ENCODE peak calls at places on chromosomes 7 and 10, in seven cellular contexts. G, W, U, J, E, F and Y are unnamed samples. For H3K27me3, the result is how much of the 10 kb centered on the place peaks cover.

GRCh38 chr7:131600578-131600977 is 44.1 kb upstream of the PODXL start:
- DNase-seq in F (no peak), J (no peak), W (no peak), E (no peak), U (no peak), G (no peak), Y (no peak)

GRCh38 chr10:65571011-65571570 is 1354.7 kb upstream of the LRRTM3 start:
- DNase-seq in F (no peak), W (no peak), E (no peak), G (no peak), U (peak), J (no peak), Y (no peak)

GRCh38 chr10:42885491-42886270 is 103.1 kb downstream of the BMS1 start:
- DNase-seq in U (no peak), F (no peak), G (no peak), J (no peak), W (no peak), E (no peak), Y (no peak)

GRCh38 chr10:34689053-34689452 is 126.0 kb downstream of the PARD3 start:
- DNase-seq in F (no peak), G (no peak), U (no peak), E (no peak), W (no peak), J (no peak), Y (no peak)

GRCh38 chr7:24059775-24060174 is 224.2 kb upstream of the NPY start:
- DNase-seq in E (no peak), W (no peak), U (no peak), G (no peak), J (no peak), F (no peak), Y (no peak)

GRCh38 chr10:33015798-33016547 is 57.9 kb upstream of the ITGB1 start:
- DNase-seq in U (no peak), J (no peak), W (no peak), E (no peak), F (no peak), G (no peak), Y (peak)

GRCh38 chr7:113891828-113892227 is 27.0 kb downstream of the PPP1R3A start:
- DNase-seq in J (no peak), U (no peak), F (no peak), G (no peak), W (no peak), E (no peak), Y (no peak)

GRCh38 chr10:22613011-22613410 is 101.4 kb downstream of the PIP4K2A start:
- DNase-seq in G (no peak), U (no peak), F (no peak), E (no peak), W (no peak), J (no peak), Y (no peak)

GRCh38 chr10:99564361-99564760 is 31.6 kb downstream of the NKX2-3 start:
- DNase-seq in W (no peak), G (no peak), U (no peak), F (no peak), J (no peak), E (no peak), Y (no peak)

GRCh38 chr10:79405995-79406515 is 39.4 kb downstream of the ZCCHC24 start:
- DNase-seq in F (no peak), J (no peak), G (no peak), E (no peak), W (no peak), U (no peak), Y (no peak)

GRCh38 chr10:71074176-71074755 is 138.1 kb upstream of the UNC5B start:
- DNase-seq in F (no peak), J (no peak), G (no peak), U (no peak), W (peak), E (no peak), Y (no peak)

GRCh38 chr10:79139124-79139835 is 70.5 kb downstream of the ZMIZ1 start:
- DNase-seq in W (peak), J (peak), U (no peak), G (peak), F (no peak), E (no peak), Y (no peak)

GRCh38 chr7:6154542-6155404 is 117.7 kb downstream of the CYTH3 start:
- DNase-seq in E (no peak), J (no peak), W (peak), U (no peak), F (no peak), G (no peak), Y (peak)

GRCh38 chr7:70383369-70383768 is 748.6 kb upstream of the GALNT17 start:
- DNase-seq in G (no peak), F (no peak), U (no peak), W (no peak), J (no peak), E (no peak), Y (no peak)

GRCh38 chr10:77936697-77937567 is 10.4 kb upstream of the DLG5 start:
- DNase-seq in E (no peak), F (no peak), W (no peak), U (no peak), J (no peak), G (no peak), Y (no peak)

GRCh38 chr7:150399861-150400778 is 21.0 kb downstream of the ZNF775 start:
- DNase-seq in G (peak), E (no peak), F (no peak), W (peak), J (no peak), U (no peak), Y (no peak)

GRCh38 chr7:117110480-117111315 is 157.4 kb downstream of the ST7 start:
- DNase-seq in J (no peak), E (no peak), F (no peak), W (no peak), G (no peak), U (no peak), Y (no peak)

GRCh38 chr7:151167197-151167911 is at the start of gene GBX1:
- DNase-seq in G (no peak), U (no peak), J (no peak), F (no peak), W (no peak), E (peak), Y (no peak)

GRCh38 chr10:113735913-113736312 is 15.6 kb upstream of the PLEKHS1 start:
- DNase-seq in G (no peak), F (no peak), J (no peak), W (no peak), E (no peak), U (no peak), Y (no peak)

GRCh38 chr10:67697646-67698245 is 1.8 kb upstream of the CTNNA3 start:
- DNase-seq in E (no peak), F (no peak), J (no peak), G (no peak), W (no peak), U (peak), Y (peak)

GRCh38 chr7:100367676-100368613 is 5.3 kb upstream of the PILRA start:
- DNase-seq in J (no peak), U (no peak), G (peak), F (no peak), E (no peak), W (no peak), Y (peak)

GRCh38 chr10:21810582-21811244 is 192.8 kb downstream of the DNAJC1 start:
- DNase-seq in W (no peak), F (no peak), E (no peak), G (no peak), U (no peak), J (no peak), Y (no peak)

GRCh38 chr7:2621948-2622640 is 9.7 kb upstream of the TTYH3 start:
- DNase-seq in J (no peak), F (no peak), E (no peak), U (no peak), G (no peak), W (no peak), Y (no peak)

GRCh38 chr7:100369105-100369504 is 4.2 kb upstream of the PILRA start:
- DNase-seq in G (peak), W (peak), J (peak), U (no peak), F (no peak), E (peak), Y (no peak)

GRCh38 chr10:109727436-109727835 is 195.9 kb downstream of the XPNPEP1 start:
- DNase-seq in F (no peak), U (no peak), J (no peak), E (no peak), W (no peak), G (no peak), Y (no peak)

GRCh38 chr7:127650842-127651555 is 995 bp upstream of the SND1 start:
- DNase-seq in E (no peak), G (peak), F (no peak), J (no peak), U (no peak), W (peak), Y (peak)

GRCh38 chr10:75294031-75294437 is 58.3 kb upstream of the COMTD1 start:
- DNase-seq in G (no peak), J (no peak), W (peak), E (no peak), F (no peak), U (no peak), Y (no peak)

GRCh38 chr10:102712843-102713242 is 1.4 kb downstream of the ARL3 start:
- DNase-seq in U (no peak), W (no peak), F (no peak), J (no peak), G (no peak), E (no peak), Y (no peak)
- H3K27ac ChIP-seq in U (no peak), W (peak), F (no peak), J (peak), G (peak), E (peak), Y (peak)

DNA sequence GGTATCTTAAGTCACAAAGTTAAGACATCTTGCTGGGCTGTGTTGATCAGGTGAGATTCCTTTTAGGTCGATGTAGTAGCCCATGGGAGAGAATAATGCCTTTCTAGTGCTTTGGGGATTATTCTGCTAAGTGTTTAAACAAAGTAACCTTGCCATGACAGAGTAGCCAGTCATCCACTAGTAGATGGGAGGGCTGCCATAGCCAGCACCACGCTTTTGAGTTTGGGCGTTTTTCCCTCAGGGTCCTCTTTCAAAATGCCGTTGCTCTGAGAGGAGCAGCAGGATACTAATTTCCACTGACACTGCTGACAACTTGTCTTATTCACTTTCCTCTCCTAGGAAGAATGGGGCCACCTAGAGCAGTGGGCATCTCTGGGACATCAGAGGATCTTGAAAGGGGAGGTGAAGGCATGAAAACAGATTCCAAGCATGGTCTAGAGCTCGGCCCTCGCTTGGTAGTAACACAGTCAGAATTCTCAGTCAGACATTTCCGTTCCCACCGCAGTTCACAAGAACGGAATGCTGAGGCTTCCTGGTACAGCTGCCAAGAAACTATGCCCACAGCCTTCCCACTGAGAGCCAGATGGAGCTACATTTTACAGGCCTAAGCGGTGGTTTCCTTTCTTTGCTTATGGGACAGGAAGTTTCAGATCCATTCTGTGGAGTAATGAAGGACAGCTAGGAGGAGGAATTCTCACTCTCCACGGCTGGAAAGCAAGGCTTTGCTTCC is 15.3 kb upstream of the RSU1 start:
- DNase-seq in W (no peak), J (peak), U (no peak), G (peak), E (peak), F (no peak), Y (no peak)
- TF ChIP-seq POLR2A in W (no peak), J (no peak), U (no peak), G (no peak), E (no peak), F (no peak), Y (no peak)

DNA sequence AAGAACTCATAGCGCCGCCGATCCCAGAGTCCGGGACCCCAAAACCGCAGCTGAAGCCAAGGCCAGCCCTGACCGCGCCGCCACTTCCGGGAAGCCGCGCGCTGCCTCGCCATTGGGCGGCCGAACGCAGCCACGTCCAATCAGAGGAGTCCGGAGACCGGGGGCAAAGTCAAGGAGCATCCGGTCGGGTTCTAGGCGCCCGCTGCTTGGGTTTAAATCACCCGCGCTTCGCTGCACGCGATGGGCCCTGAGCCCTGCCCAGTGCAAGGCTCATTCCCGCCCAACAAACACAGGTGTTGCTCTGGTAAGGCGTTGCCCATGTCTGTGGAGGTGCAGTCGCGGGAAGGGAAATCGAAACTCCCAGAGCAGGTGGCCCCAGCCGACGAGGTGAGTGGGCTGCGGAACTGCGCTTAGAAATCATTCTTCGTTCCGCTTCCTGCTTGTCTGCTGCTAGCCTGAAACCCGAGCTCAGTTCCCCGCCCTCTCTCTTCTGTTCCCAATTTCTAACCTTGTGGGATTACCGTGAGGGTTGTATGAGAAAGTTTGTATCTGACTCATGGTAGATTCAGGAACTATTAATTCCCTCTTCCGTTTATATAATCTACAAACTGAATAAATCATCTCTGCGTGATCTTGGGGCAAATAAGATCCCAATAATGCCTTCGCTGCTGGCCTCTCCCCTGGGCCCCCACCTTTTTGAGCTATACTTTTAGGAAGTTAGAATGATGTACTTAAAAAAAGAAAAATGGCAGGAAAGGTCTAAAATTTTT is at the start of gene DCLRE1C:
- DNase-seq in W (peak), E (peak), U (peak), J (peak), G (peak), F (peak), Y (peak)
- H3K27me3 ChIP-seq in W (under half), E (under half), U (under half), J (under half), G (under half), F (under half), Y (under half)

GRCh38 chr7:129569811-129570215 is 41.7 kb upstream of the NRF1 start:
- DNase-seq in U (peak), F (no peak), W (no peak), J (peak), G (peak), E (peak), Y (no peak)
- H3K27ac ChIP-seq in U (peak), F (no peak), W (no peak), J (no peak), G (no peak), E (no peak), Y (no peak)

DNA sequence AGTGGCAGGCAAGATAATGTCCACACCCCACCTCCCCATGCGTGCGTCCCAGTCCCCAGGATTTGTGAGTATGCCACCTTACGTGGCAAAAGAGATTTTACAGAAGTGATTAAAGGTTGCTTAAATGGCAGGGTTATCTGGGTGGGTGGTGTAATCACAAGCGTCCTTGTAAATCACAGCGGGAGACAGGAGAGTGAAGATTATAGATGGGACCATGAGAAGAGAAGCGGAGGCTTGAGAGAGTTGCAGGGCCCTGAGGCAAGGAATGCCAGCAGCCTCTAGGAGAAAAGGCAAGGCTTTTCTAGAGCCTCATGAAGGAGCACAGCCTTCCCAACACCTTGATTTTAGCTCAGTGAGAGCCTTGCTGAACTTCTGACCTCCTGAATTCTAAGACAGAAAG is 10.2 kb downstream of the ZRANB1 start:
- DNase-seq in G (no peak), U (no peak), W (no peak), J (no peak), E (no peak), F (no peak), Y (no peak)
- TF ChIP-seq POLR2A in G (no peak), U (no peak), W (no peak), J (no peak), E (no peak), F (no peak), Y (no peak)

GRCh38 chr10:69682955-69683474 is 53.0 kb downstream of the FAM241B start:
- DNase-seq in U (no peak), E (no peak), W (peak), F (no peak), G (no peak), J (no peak), Y (no peak)
- H3K27me3 ChIP-seq in U (under half), E (under half), W (under half), F (under half), G (under half), J (under half), Y (under half)

GRCh38 chr7:44990520-44991023 is 9.4 kb upstream of the CCM2 start:
- DNase-seq in W (no peak), U (no peak), E (no peak), F (no peak), G (no peak), J (no peak), Y (no peak)

GRCh38 chr7:44995555-44996493 is 4.2 kb upstream of the CCM2 start:
- DNase-seq in G (no peak), J (no peak), W (peak), U (no peak), E (no peak), F (no peak), Y (no peak)

GRCh38 chr7:44998153-44998871 is 1.7 kb upstream of the CCM2 start:
- DNase-seq in E (no peak), U (no peak), J (no peak), G (no peak), W (peak), F (no peak), Y (no peak)

GRCh38 chr7:44999245-45000095 is 531 bp upstream of the CCM2 start:
- DNase-seq in E (peak), F (peak), J (peak), U (peak), W (peak), G (peak), Y (peak)

GRCh38 chr7:44994877-44995554 is 5.0 kb upstream of the CCM2 start:
- DNase-seq in E (no peak), J (no peak), F (no peak), U (no peak), W (no peak), G (no peak), Y (no peak)
- H3K27ac ChIP-seq in E (no peak), J (no peak), F (no peak), U (no peak), W (no peak), G (peak), Y (no peak)

DNA sequence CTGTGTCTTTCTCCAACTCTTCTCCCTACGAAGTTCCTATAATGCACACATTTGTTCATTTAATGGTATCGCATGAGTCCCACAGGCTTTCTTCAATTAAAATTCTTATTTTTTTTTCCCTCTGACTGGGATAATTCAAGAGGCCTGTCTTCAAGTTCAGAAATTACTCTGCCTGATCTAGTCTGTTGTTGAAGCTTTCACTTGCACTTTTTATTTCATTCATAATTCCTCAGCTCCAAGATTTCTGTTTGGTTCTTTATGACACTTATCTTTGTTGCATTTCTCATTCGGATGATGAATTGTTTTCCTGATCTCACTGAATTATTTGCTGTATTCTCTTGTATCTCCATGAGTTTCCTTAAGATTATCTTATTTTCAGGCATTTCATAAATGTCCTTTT is 103.9 kb downstream of the RSU1 start:
- DNase-seq in E (no peak), F (no peak), U (no peak), J (no peak), G (no peak), W (no peak), Y (no peak)
- TF ChIP-seq POLR2A in E (no peak), F (no peak), U (no peak), J (no peak), G (no peak), W (no peak), Y (no peak)